ENCODE peak calls at places on chromosomes 11 and 22, in six cellular contexts. One of them, this sample, is unnamed.

GRCh38 chr22:35987487-35987886 is 41.1 kb downstream of the RBFOX2 start:
- DNase-seq in A549: no peak
- DNase-seq in NCI-H774: no peak
- DNase-seq in kidney tubule cell: no peak
- DNase-seq in activated CD4-positive, alpha-beta T cell treated with anti-CD3 and anti-CD28 coated beads, Interleukin-2, amount 10 ng/mL, durations not matched to agents 7 days and 5 days: no peak
- DNase-seq in ACHN: no peak
- DNase-seq in this sample: no peak

GRCh38 chr11:34682822-34683221 is 61.9 kb downstream of the EHF start:
- DNase-seq in NCI-H774: no peak
- DNase-seq in A549: peak
- DNase-seq in activated CD4-positive, alpha-beta T cell treated with anti-CD3 and anti-CD28 coated beads, Interleukin-2, amount 10 ng/mL, durations not matched to agents 7 days and 5 days: no peak
- DNase-seq in ACHN: peak
- DNase-seq in kidney tubule cell: peak
- DNase-seq in this sample: no peak

GRCh38 chr11:35412285-35412684 is 7.1 kb downstream of the SLC1A2 start:
- DNase-seq in NCI-H774: no peak
- DNase-seq in activated CD4-positive, alpha-beta T cell treated with anti-CD3 and anti-CD28 coated beads, Interleukin-2, amount 10 ng/mL, durations not matched to agents 7 days and 5 days: no peak
- DNase-seq in A549: peak
- DNase-seq in ACHN: peak
- DNase-seq in kidney tubule cell: peak
- DNase-seq in this sample: no peak

GRCh38 chr11:121071456-121072236 is 29.4 kb upstream of the TECTA start:
- DNase-seq in activated CD4-positive, alpha-beta T cell treated with anti-CD3 and anti-CD28 coated beads, Interleukin-2, amount 10 ng/mL, durations not matched to agents 7 days and 5 days: no peak
- DNase-seq in ACHN: no peak
- DNase-seq in A549: no peak
- DNase-seq in NCI-H774: no peak
- DNase-seq in kidney tubule cell: no peak
- DNase-seq in this sample: no peak

GRCh38 chr11:33065445-33066178 is 26.2 kb downstream of the TCP11L1 start:
- DNase-seq in activated CD4-positive, alpha-beta T cell treated with anti-CD3 and anti-CD28 coated beads, Interleukin-2, amount 10 ng/mL, durations not matched to agents 7 days and 5 days: peak
- DNase-seq in kidney tubule cell: peak
- DNase-seq in NCI-H774: peak
- DNase-seq in A549: peak
- DNase-seq in ACHN: peak
- DNase-seq in this sample: peak

GRCh38 chr22:36806824-36807223 is 10.0 kb downstream of the PVALB start:
- DNase-seq in NCI-H774: no peak
- DNase-seq in kidney tubule cell: no peak
- DNase-seq in ACHN: no peak
- DNase-seq in A549: no peak
- DNase-seq in activated CD4-positive, alpha-beta T cell treated with anti-CD3 and anti-CD28 coated beads, Interleukin-2, amount 10 ng/mL, durations not matched to agents 7 days and 5 days: no peak
- DNase-seq in this sample: no peak

GRCh38 chr22:20241579-20242392 is 26.3 kb downstream of the RTN4R start:
- DNase-seq in activated CD4-positive, alpha-beta T cell treated with anti-CD3 and anti-CD28 coated beads, Interleukin-2, amount 10 ng/mL, durations not matched to agents 7 days and 5 days: no peak
- DNase-seq in kidney tubule cell: no peak
- DNase-seq in A549: no peak
- DNase-seq in ACHN: no peak
- DNase-seq in NCI-H774: no peak
- DNase-seq in this sample: peak

GRCh38 chr22:20121856-20122415 is 4.9 kb upstream of the TRMT2A start:
- DNase-seq in activated CD4-positive, alpha-beta T cell treated with anti-CD3 and anti-CD28 coated beads, Interleukin-2, amount 10 ng/mL, durations not matched to agents 7 days and 5 days: no peak
- DNase-seq in ACHN: no peak
- DNase-seq in NCI-H774: no peak
- DNase-seq in A549: no peak
- DNase-seq in kidney tubule cell: no peak
- DNase-seq in this sample: no peak

GRCh38 chr22:41674941-41675340 is 13.7 kb downstream of the SNU13 start:
- DNase-seq in ACHN: no peak
- DNase-seq in NCI-H774: no peak
- DNase-seq in activated CD4-positive, alpha-beta T cell treated with anti-CD3 and anti-CD28 coated beads, Interleukin-2, amount 10 ng/mL, durations not matched to agents 7 days and 5 days: no peak
- DNase-seq in A549: no peak
- DNase-seq in kidney tubule cell: no peak
- DNase-seq in this sample: no peak

GRCh38 chr22:45997077-45997774 is 20.3 kb upstream of the WNT7B start:
- DNase-seq in A549: no peak
- DNase-seq in kidney tubule cell: peak
- DNase-seq in activated CD4-positive, alpha-beta T cell treated with anti-CD3 and anti-CD28 coated beads, Interleukin-2, amount 10 ng/mL, durations not matched to agents 7 days and 5 days: no peak
- DNase-seq in NCI-H774: peak
- DNase-seq in ACHN: no peak
- DNase-seq in this sample: peak

GRCh38 chr22:36913431-36914382 is at the start of gene CSF2RB:
- DNase-seq in ACHN: no peak
- DNase-seq in activated CD4-positive, alpha-beta T cell treated with anti-CD3 and anti-CD28 coated beads, Interleukin-2, amount 10 ng/mL, durations not matched to agents 7 days and 5 days: no peak
- DNase-seq in A549: no peak
- DNase-seq in kidney tubule cell: no peak
- DNase-seq in NCI-H774: no peak
- DNase-seq in this sample: no peak

GRCh38 chr22:27876684-27877083 is 42.4 kb downstream of the PITPNB start:
- DNase-seq in A549: no peak
- DNase-seq in activated CD4-positive, alpha-beta T cell treated with anti-CD3 and anti-CD28 coated beads, Interleukin-2, amount 10 ng/mL, durations not matched to agents 7 days and 5 days: no peak
- DNase-seq in NCI-H774: no peak
- DNase-seq in ACHN: no peak
- DNase-seq in kidney tubule cell: no peak
- DNase-seq in this sample: no peak

GRCh38 chr11:86046111-86046510 is 22.8 kb downstream of the PICALM start:
- DNase-seq in A549: no peak
- DNase-seq in ACHN: no peak
- DNase-seq in kidney tubule cell: peak
- DNase-seq in NCI-H774: no peak
- DNase-seq in activated CD4-positive, alpha-beta T cell treated with anti-CD3 and anti-CD28 coated beads, Interleukin-2, amount 10 ng/mL, durations not matched to agents 7 days and 5 days: no peak
- DNase-seq in this sample: no peak

GRCh38 chr11:68792400-68792955 is 41.2 kb upstream of the TESMIN start:
- DNase-seq in NCI-H774: no peak
- DNase-seq in kidney tubule cell: no peak
- DNase-seq in ACHN: no peak
- DNase-seq in A549: no peak
- DNase-seq in activated CD4-positive, alpha-beta T cell treated with anti-CD3 and anti-CD28 coated beads, Interleukin-2, amount 10 ng/mL, durations not matched to agents 7 days and 5 days: no peak
- DNase-seq in this sample: no peak

GRCh38 chr11:71370895-71371673 is 77.1 kb downstream of the DHCR7 start:
- DNase-seq in ACHN: no peak
- DNase-seq in kidney tubule cell: no peak
- DNase-seq in NCI-H774: no peak
- DNase-seq in activated CD4-positive, alpha-beta T cell treated with anti-CD3 and anti-CD28 coated beads, Interleukin-2, amount 10 ng/mL, durations not matched to agents 7 days and 5 days: no peak
- DNase-seq in A549: no peak
- DNase-seq in this sample: no peak

GRCh38 chr22:49576241-49577141 is 251.2 kb downstream of the BRD1 start:
- DNase-seq in activated CD4-positive, alpha-beta T cell treated with anti-CD3 and anti-CD28 coated beads, Interleukin-2, amount 10 ng/mL, durations not matched to agents 7 days and 5 days: no peak
- DNase-seq in A549: no peak
- DNase-seq in ACHN: no peak
- DNase-seq in kidney tubule cell: no peak
- DNase-seq in NCI-H774: no peak
- DNase-seq in this sample: no peak

GRCh38 chr22:40416636-40417035 is 46.2 kb downstream of the SGSM3 start:
- DNase-seq in A549: no peak
- DNase-seq in activated CD4-positive, alpha-beta T cell treated with anti-CD3 and anti-CD28 coated beads, Interleukin-2, amount 10 ng/mL, durations not matched to agents 7 days and 5 days: no peak
- DNase-seq in NCI-H774: no peak
- DNase-seq in ACHN: no peak
- DNase-seq in kidney tubule cell: no peak
- DNase-seq in this sample: no peak

GRCh38 chr11:69541501-69542313 is 60.2 kb downstream of the LINC01488 start:
- DNase-seq in ACHN: peak
- DNase-seq in A549: peak
- DNase-seq in kidney tubule cell: peak
- DNase-seq in NCI-H774: no peak
- DNase-seq in activated CD4-positive, alpha-beta T cell treated with anti-CD3 and anti-CD28 coated beads, Interleukin-2, amount 10 ng/mL, durations not matched to agents 7 days and 5 days: no peak
- DNase-seq in this sample: peak

GRCh38 chr11:44159848-44160721 is 64.6 kb downstream of the EXT2 start:
- DNase-seq in NCI-H774: no peak
- DNase-seq in activated CD4-positive, alpha-beta T cell treated with anti-CD3 and anti-CD28 coated beads, Interleukin-2, amount 10 ng/mL, durations not matched to agents 7 days and 5 days: no peak
- DNase-seq in A549: no peak
- DNase-seq in kidney tubule cell: no peak
- DNase-seq in ACHN: no peak
- DNase-seq in this sample: no peak

GRCh38 chr11:1075341-1075911 is 752 bp downstream of the MUC2 start:
- DNase-seq in A549: no peak
- DNase-seq in activated CD4-positive, alpha-beta T cell treated with anti-CD3 and anti-CD28 coated beads, Interleukin-2, amount 10 ng/mL, durations not matched to agents 7 days and 5 days: no peak
- DNase-seq in NCI-H774: no peak
- DNase-seq in kidney tubule cell: no peak
- DNase-seq in ACHN: no peak
- DNase-seq in this sample: no peak

GRCh38 chr22:45441158-45441557 is 27.7 kb downstream of the RIBC2 start:
- DNase-seq in activated CD4-positive, alpha-beta T cell treated with anti-CD3 and anti-CD28 coated beads, Interleukin-2, amount 10 ng/mL, durations not matched to agents 7 days and 5 days: peak
- DNase-seq in kidney tubule cell: peak
- DNase-seq in ACHN: peak
- DNase-seq in NCI-H774: no peak
- DNase-seq in A549: peak
- DNase-seq in this sample: peak

GRCh38 chr11:34161812-34162506 is 56.5 kb downstream of the NAT10 start:
- DNase-seq in NCI-H774: no peak
- DNase-seq in activated CD4-positive, alpha-beta T cell treated with anti-CD3 and anti-CD28 coated beads, Interleukin-2, amount 10 ng/mL, durations not matched to agents 7 days and 5 days: peak
- DNase-seq in ACHN: no peak
- DNase-seq in A549: no peak
- DNase-seq in kidney tubule cell: peak
- DNase-seq in this sample: no peak

GRCh38 chr11:57890521-57890920 is 128.9 kb downstream of the CTNND1 start:
- DNase-seq in activated CD4-positive, alpha-beta T cell treated with anti-CD3 and anti-CD28 coated beads, Interleukin-2, amount 10 ng/mL, durations not matched to agents 7 days and 5 days: no peak
- DNase-seq in kidney tubule cell: no peak
- DNase-seq in A549: no peak
- DNase-seq in NCI-H774: no peak
- DNase-seq in ACHN: no peak
- DNase-seq in this sample: no peak

GRCh38 chr11:59550368-59550841 is 39.1 kb downstream of the OR4D9 start:
- DNase-seq in NCI-H774: peak
- DNase-seq in activated CD4-positive, alpha-beta T cell treated with anti-CD3 and anti-CD28 coated beads, Interleukin-2, amount 10 ng/mL, durations not matched to agents 7 days and 5 days: peak
- DNase-seq in ACHN: peak
- DNase-seq in A549: peak
- DNase-seq in kidney tubule cell: peak
- DNase-seq in this sample: peak

GRCh38 chr11:75347781-75348613 is 3.5 kb downstream of the ARRB1 start:
- DNase-seq in kidney tubule cell: peak
- DNase-seq in A549: no peak
- DNase-seq in ACHN: no peak
- DNase-seq in activated CD4-positive, alpha-beta T cell treated with anti-CD3 and anti-CD28 coated beads, Interleukin-2, amount 10 ng/mL, durations not matched to agents 7 days and 5 days: no peak
- DNase-seq in NCI-H774: no peak
- DNase-seq in this sample: no peak

GRCh38 chr11:111059726-111060125 is 185.8 kb upstream of the POU2AF2 start:
- DNase-seq in ACHN: no peak
- DNase-seq in kidney tubule cell: peak
- DNase-seq in NCI-H774: no peak
- DNase-seq in activated CD4-positive, alpha-beta T cell treated with anti-CD3 and anti-CD28 coated beads, Interleukin-2, amount 10 ng/mL, durations not matched to agents 7 days and 5 days: no peak
- DNase-seq in A549: no peak
- DNase-seq in this sample: no peak

GRCh38 chr22:45884201-45885067 is 92.5 kb downstream of the WNT7B start:
- DNase-seq in A549: no peak
- DNase-seq in NCI-H774: no peak
- DNase-seq in ACHN: no peak
- DNase-seq in kidney tubule cell: no peak
- DNase-seq in activated CD4-positive, alpha-beta T cell treated with anti-CD3 and anti-CD28 coated beads, Interleukin-2, amount 10 ng/mL, durations not matched to agents 7 days and 5 days: no peak
- DNase-seq in this sample: no peak

GRCh38 chr11:41789376-41789775 is 329.9 kb upstream of the LRRC4C start:
- DNase-seq in activated CD4-positive, alpha-beta T cell treated with anti-CD3 and anti-CD28 coated beads, Interleukin-2, amount 10 ng/mL, durations not matched to agents 7 days and 5 days: no peak
- DNase-seq in A549: no peak
- DNase-seq in kidney tubule cell: peak
- DNase-seq in ACHN: no peak
- DNase-seq in NCI-H774: no peak
- DNase-seq in this sample: no peak

GRCh38 chr11:34890812-34891211 is 25.4 kb downstream of the APIP start:
- DNase-seq in A549: no peak
- DNase-seq in NCI-H774: peak
- DNase-seq in kidney tubule cell: peak
- DNase-seq in activated CD4-positive, alpha-beta T cell treated with anti-CD3 and anti-CD28 coated beads, Interleukin-2, amount 10 ng/mL, durations not matched to agents 7 days and 5 days: no peak
- DNase-seq in ACHN: peak
- DNase-seq in this sample: no peak

GRCh38 chr11:78834886-78835285 is 260.2 kb upstream of the NARS2 start:
- DNase-seq in NCI-H774: no peak
- DNase-seq in kidney tubule cell: peak
- DNase-seq in A549: no peak
- DNase-seq in activated CD4-positive, alpha-beta T cell treated with anti-CD3 and anti-CD28 coated beads, Interleukin-2, amount 10 ng/mL, durations not matched to agents 7 days and 5 days: no peak
- DNase-seq in ACHN: no peak
- DNase-seq in this sample: no peak

GRCh38 chr22:28027453-28028448 is 108.7 kb upstream of the PITPNB start:
- DNase-seq in kidney tubule cell: peak
- DNase-seq in ACHN: peak
- DNase-seq in A549: no peak
- DNase-seq in activated CD4-positive, alpha-beta T cell treated with anti-CD3 and anti-CD28 coated beads, Interleukin-2, amount 10 ng/mL, durations not matched to agents 7 days and 5 days: no peak
- DNase-seq in NCI-H774: no peak
- DNase-seq in this sample: no peak

GRCh38 chr11:65209711-65210360 is 28.1 kb downstream of the CAPN1 start:
- DNase-seq in A549: no peak
- DNase-seq in activated CD4-positive, alpha-beta T cell treated with anti-CD3 and anti-CD28 coated beads, Interleukin-2, amount 10 ng/mL, durations not matched to agents 7 days and 5 days: no peak
- DNase-seq in kidney tubule cell: no peak
- DNase-seq in NCI-H774: no peak
- DNase-seq in ACHN: no peak
- DNase-seq in this sample: no peak

GRCh38 chr11:76200006-76200940 is 6.0 kb downstream of the WNT11 start:
- DNase-seq in ACHN: no peak
- DNase-seq in A549: no peak
- DNase-seq in NCI-H774: no peak
- DNase-seq in activated CD4-positive, alpha-beta T cell treated with anti-CD3 and anti-CD28 coated beads, Interleukin-2, amount 10 ng/mL, durations not matched to agents 7 days and 5 days: no peak
- DNase-seq in kidney tubule cell: no peak
- DNase-seq in this sample: no peak

GRCh38 chr11:103601230-103601846 is 435.1 kb upstream of the DDI1 start:
- DNase-seq in A549: peak
- DNase-seq in kidney tubule cell: peak
- DNase-seq in ACHN: peak
- DNase-seq in NCI-H774: peak
- DNase-seq in activated CD4-positive, alpha-beta T cell treated with anti-CD3 and anti-CD28 coated beads, Interleukin-2, amount 10 ng/mL, durations not matched to agents 7 days and 5 days: peak
- DNase-seq in this sample: peak